ENCODE peak calls at places on chromosomes 11 and 22, in nine cellular contexts. W is AG09309; X is stimulated activated CD4-positive, alpha-beta T cell treated with anti-CD3 and anti-CD28 coated beads, Interleukin-2, amount 100 ng/mL, for 48 hours; N is T-helper 9 cell; A is NCI-H82; T is astrocyte of the cerebellum; D is activated T-helper 1 cell treated with anti-CD3 and anti-CD28 coated beads, Interleukin-2, amount 50 U/mL, for 16 hours; O is activated T-cell treated with anti-CD3 and anti-CD28 coated beads, Interleukin-2, amount 50 U/mL, for 48 hours; P is iris pigment epithelial cell. B is an unnamed sample.

GRCh38 chr11:134678152-134678551 is 266.1 kb upstream of the B3GAT1 start:
- DNase-seq in X (no peak), A (no peak), D (no peak), P (no peak), N (no peak), T (no peak), W (no peak), O (no peak), B (no peak)

GRCh38 chr11:2366271-2366670 is 10.8 kb upstream of the CD81 start:
- DNase-seq in X (no peak), D (no peak), W (no peak), N (no peak), A (no peak), T (no peak), P (no peak), O (no peak), B (no peak)

GRCh38 chr11:830295-831131 is 2.2 kb upstream of the CD151 start:
- DNase-seq in T (no peak), W (no peak), N (peak; percentile 46), X (peak; percentile 48), O (peak; percentile 82), P (peak; percentile 70), D (no peak), A (peak; percentile 94), B (no peak)

GRCh38 chr11:121235057-121235456 is 57.5 kb upstream of the SC5D start:
- DNase-seq in A (no peak), W (no peak), X (no peak), T (no peak), O (no peak), P (no peak), D (no peak), N (no peak), B (no peak)

GRCh38 chr22:26990503-26991189 is 333.3 kb downstream of the MIAT start:
- DNase-seq in W (no peak), D (no peak), N (no peak), A (no peak), P (no peak), O (no peak), X (no peak), T (no peak), B (no peak)

GRCh38 chr11:71444811-71445210 is 3.4 kb downstream of the DHCR7 start:
- DNase-seq in W (no peak), X (no peak), N (no peak), T (no peak), O (no peak), P (no peak), A (no peak), D (no peak), B (no peak)

GRCh38 chr11:93740031-93740801 is 1.1 kb downstream of the TAF1D start:
- DNase-seq in O (peak; percentile 67), T (no peak), N (peak; percentile 19), X (no peak), P (peak; percentile 62), D (peak; percentile 10), A (peak; percentile 31), W (no peak), B (no peak)

GRCh38 chr11:19524171-19524671 is 188.4 kb upstream of the NAV2 start:
- DNase-seq in N (no peak), O (no peak), P (peak; percentile 10), T (no peak), W (no peak), D (no peak), X (no peak), A (peak; percentile 50), B (no peak)

GRCh38 chr11:47923667-47924066 is 56.7 kb upstream of the PTPRJ start:
- DNase-seq in A (no peak), X (no peak), T (no peak), D (no peak), N (no peak), O (no peak), P (no peak), W (no peak), B (no peak)

GRCh38 chr11:113363406-113363805 is 24.2 kb upstream of the ANKK1 start:
- DNase-seq in P (no peak), W (no peak), T (no peak), A (no peak), D (no peak), O (no peak), N (no peak), X (no peak), B (no peak)

GRCh38 chr11:67370351-67371076 is 2.9 kb downstream of the CLCF1 start:
- DNase-seq in P (peak; percentile 59), W (no peak), T (no peak), X (no peak), D (no peak), O (no peak), A (peak; percentile 27), N (no peak), B (no peak)

GRCh38 chr22:31055322-31056159 is 25.6 kb upstream of the SMTN start:
- DNase-seq in N (no peak), O (no peak), W (peak; percentile 92), X (no peak), D (no peak), A (no peak), P (peak; percentile 100), T (peak; percentile 93), B (no peak)

GRCh38 chr11:110295487-110296225 is 758 bp downstream of the RDX start:
- DNase-seq in T (no peak), N (peak; percentile 18), O (peak; percentile 72), P (peak; percentile 56), W (no peak), X (peak; percentile 48), A (peak; percentile 51), D (peak; percentile 21), B (no peak)

GRCh38 chr11:122709042-122709760 is 53.7 kb downstream of the UBASH3B start:
- DNase-seq in A (no peak), D (no peak), N (no peak), T (no peak), O (no peak), W (no peak), P (peak; percentile 66), X (no peak), B (no peak)

GRCh38 chr11:41309716-41310115 is 149.7 kb downstream of the LRRC4C start:
- DNase-seq in A (peak; percentile 5), W (no peak), X (no peak), O (no peak), D (no peak), T (no peak), N (no peak), P (no peak), B (no peak)

GRCh38 chr11:96111308-96111707 is 187.4 kb upstream of the MTMR2 start:
- DNase-seq in A (no peak), O (no peak), D (no peak), N (no peak), X (no peak), T (no peak), W (no peak), P (no peak), B (no peak)

GRCh38 chr22:50576070-50576469 is 2.2 kb downstream of the CPT1B start:
- DNase-seq in X (no peak), W (peak; percentile 10), N (no peak), D (no peak), A (peak; percentile 96), O (no peak), T (peak; percentile 19), P (peak; percentile 31), B (no peak)

GRCh38 chr22:39515266-39516050 is 4.9 kb upstream of the ATF4 start:
- DNase-seq in P (no peak), D (no peak), T (no peak), A (no peak), N (no peak), O (no peak), W (no peak), X (no peak), B (no peak)

GRCh38 chr11:71977743-71978418 is 20.8 kb upstream of the IL18BP start:
- DNase-seq in T (peak; percentile 34), A (peak; percentile 34), W (no peak), O (peak; percentile 55), P (peak; percentile 38), X (peak; percentile 41), N (peak; percentile 32), D (peak; percentile 9), B (no peak)

GRCh38 chr11:95149659-95150294 is 60.1 kb downstream of the ENDOD1 start:
- DNase-seq in X (no peak), T (no peak), A (no peak), P (no peak), W (no peak), O (no peak), N (no peak), D (no peak), B (no peak)

GRCh38 chr11:117842131-117842941 is 17.8 kb upstream of the FXYD2 start:
- DNase-seq in N (no peak), W (no peak), A (no peak), X (no peak), P (no peak), O (peak; percentile 15), T (no peak), D (no peak), B (no peak)

GRCh38 chr11:118914178-118914918 is 11.4 kb downstream of the BCL9L start:
- DNase-seq in W (no peak), D (peak; percentile 48), T (no peak), P (no peak), X (peak; percentile 54), O (peak; percentile 81), N (peak; percentile 75), A (no peak), B (no peak)

GRCh38 chr22:37501610-37502341 is 15.6 kb upstream of the MFNG start:
- DNase-seq in W (peak; percentile 51), P (peak; percentile 84), N (no peak), O (no peak), A (peak; percentile 45), X (no peak), D (no peak), T (peak; percentile 86), B (no peak)

GRCh38 chr22:40939202-40939601 is 12.0 kb upstream of the RBX1 start:
- DNase-seq in O (no peak), N (no peak), X (no peak), W (no peak), A (no peak), T (no peak), D (no peak), P (no peak), B (no peak)

GRCh38 chr11:134956461-134957209 is 544.6 kb upstream of the B3GAT1 start:
- DNase-seq in X (no peak), O (no peak), T (no peak), P (no peak), D (no peak), A (no peak), N (no peak), W (no peak), B (no peak)

GRCh38 chr22:44723801-44724200 is 21.8 kb downstream of the PRR5 start:
- DNase-seq in N (no peak), T (no peak), W (no peak), A (peak; percentile 62), P (peak; percentile 41), O (no peak), D (no peak), X (no peak), B (no peak)

GRCh38 chr22:44712156-44712555 is 10.2 kb downstream of the PRR5 start:
- DNase-seq in O (no peak), X (no peak), D (no peak), N (no peak), A (no peak), P (no peak), W (no peak), T (no peak), B (no peak)

GRCh38 chr22:11253000-11253511 is 4274.9 kb upstream of the OR11H1 start:
- DNase-seq in D (no peak), X (no peak), N (no peak), W (no peak), A (no peak), O (no peak), P (no peak), T (no peak), B (no peak)

GRCh38 chr22:20912494-20912893 is 4.7 kb upstream of the CRKL start:
- DNase-seq in X (no peak), T (no peak), N (no peak), P (no peak), W (no peak), A (no peak), D (no peak), O (no peak), B (no peak)

B was measured in iPS DF 19.7.